ENCODE peak calls at places on chromosomes 12 and 14, in five cellular contexts. U, L, I, S and F are unnamed samples.

GRCh38 chr12:58592817-58593216 is 327.5 kb downstream of the LRIG3 start:
- DNase-seq in U (no peak), L (no peak), I (no peak), S (no peak), F (no peak)

GRCh38 chr12:20220339-20220738 is 148.0 kb upstream of the PDE3A start:
- DNase-seq in U (peak; percentile 69), L (no peak), I (peak; percentile 61), S (no peak), F (no peak)

GRCh38 chr12:13727707-13728147 is 253.7 kb downstream of the GRIN2B start:
- DNase-seq in U (no peak), L (no peak), I (no peak), S (no peak), F (peak; percentile 50)

GRCh38 chr12:47744778-47745436 is 13.8 kb downstream of the RAPGEF3 start:
- DNase-seq in U (no peak), L (no peak), I (no peak), S (no peak), F (no peak)

GRCh38 chr14:93049295-93049694 is 66.4 kb downstream of the ITPK1 start:
- DNase-seq in U (no peak), L (no peak), I (peak; percentile 33), S (no peak), F (no peak)

GRCh38 chr14:63933110-63933509 is 80.3 kb downstream of the SYNE2 start:
- DNase-seq in U (no peak), L (no peak), I (no peak), S (no peak), F (no peak)

GRCh38 chr14:41805633-41806032 is 199.0 kb downstream of the LRFN5 start:
- DNase-seq in U (no peak), L (no peak), I (no peak), S (no peak), F (no peak)

GRCh38 chr14:68756734-68757133 is 36.1 kb downstream of the ZFP36L1 start:
- DNase-seq in U (no peak), L (no peak), I (no peak), S (no peak), F (no peak)

GRCh38 chr12:115325858-115326257 is 641.9 kb upstream of the TBX3 start:
- DNase-seq in U (no peak), L (no peak), I (no peak), S (no peak), F (no peak)

GRCh38 chr12:89451876-89452275 is 72.7 kb downstream of the GALNT4 start:
- DNase-seq in U (peak; percentile 82), L (no peak), I (peak; percentile 74), S (no peak), F (peak; percentile 68)

GRCh38 chr12:125081427-125081826 is 16.2 kb downstream of the AACS start:
- DNase-seq in U (no peak), L (no peak), I (no peak), S (no peak), F (no peak)

GRCh38 chr12:25866586-25867378 is 91.7 kb upstream of the RASSF8 start:
- DNase-seq in U (no peak), L (no peak), I (no peak), S (no peak), F (no peak)

DNA sequence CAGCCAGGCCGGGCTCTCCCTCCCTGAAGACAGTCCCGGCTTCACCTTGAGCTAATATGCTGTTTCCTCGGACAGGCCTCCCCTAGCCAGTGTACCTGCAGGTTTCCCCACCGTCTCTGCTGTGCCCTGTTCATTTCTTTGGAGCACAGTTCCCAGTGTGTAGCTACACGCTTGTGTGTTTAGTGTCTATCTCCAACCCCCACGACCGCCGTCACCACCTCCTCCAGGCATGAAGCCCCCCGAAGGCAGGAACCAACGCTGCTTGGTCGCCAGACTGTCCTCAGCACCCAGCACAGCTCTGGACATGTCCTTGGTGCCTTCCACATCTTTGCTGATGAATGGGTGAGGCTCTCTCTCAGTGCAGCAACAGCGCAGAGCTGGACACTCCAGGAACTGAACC is 26.2 kb upstream of the PLEKHG6 start:
- DNase-seq in U (no peak), L (no peak), I (no peak), S (no peak), F (no peak)
- TF ChIP-seq POLR2AphosphoS5 in U (no peak), L (no peak), I (no peak), S (no peak), F (no peak)

GRCh38 chr14:89330236-89331002 is 86.6 kb downstream of the FOXN3 start:
- DNase-seq in U (no peak), L (no peak), I (no peak), S (no peak), F (no peak)
- TF ChIP-seq POLR2AphosphoS5 in U (no peak), L (no peak), I (no peak), S (no peak), F (no peak)

GRCh38 chr12:71810905-71811304 is 28.7 kb upstream of the TBC1D15 start:
- DNase-seq in U (no peak), L (no peak), I (no peak), S (no peak), F (no peak)
- TF ChIP-seq POLR2AphosphoS5 in U (no peak), L (no peak), I (no peak), S (no peak), F (no peak)

DNA sequence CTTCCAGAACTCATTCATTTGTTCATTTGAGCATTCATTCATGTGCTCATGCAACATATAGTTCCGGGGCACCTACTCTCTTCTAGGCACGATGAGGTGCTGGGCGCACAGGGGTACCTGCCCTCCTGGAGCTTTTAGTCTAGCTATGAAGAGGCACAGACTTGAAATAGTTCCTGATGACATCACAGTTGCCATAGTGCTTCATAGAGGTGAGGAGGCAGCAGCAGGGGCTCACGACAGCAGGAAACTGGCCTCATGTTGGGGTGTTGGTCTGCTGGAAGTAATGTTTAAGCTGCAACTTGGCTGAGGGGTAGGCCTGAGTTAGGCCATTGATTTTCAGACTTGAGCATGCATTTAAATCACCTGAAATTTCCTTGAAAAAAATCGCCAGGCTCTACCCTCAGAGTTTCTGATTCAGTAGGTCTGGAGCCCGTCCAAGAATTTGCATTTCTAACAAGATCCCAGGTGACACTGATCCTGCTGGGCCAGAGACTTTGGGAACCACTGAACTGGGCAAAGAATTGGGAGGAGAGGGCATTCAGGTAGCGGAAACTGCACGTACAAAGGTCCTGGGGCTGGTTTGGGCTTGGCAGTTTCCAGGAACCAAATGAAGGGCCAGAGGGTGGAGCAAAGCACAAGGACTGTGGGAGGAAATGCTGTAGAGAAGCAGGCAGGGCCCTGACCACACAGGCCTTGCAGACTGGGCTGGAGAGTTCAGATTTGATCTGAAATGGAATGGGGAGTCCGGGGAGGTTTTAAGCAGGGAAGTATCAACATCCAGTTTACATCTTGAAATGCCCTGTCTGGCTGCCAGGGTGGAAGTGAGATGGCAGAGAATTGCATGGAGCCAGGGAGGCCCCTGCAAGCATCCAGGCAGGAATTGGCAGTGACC is 195.3 kb downstream of the PHETA1 start:
- DNase-seq in U (no peak), L (no peak), I (no peak), S (no peak), F (no peak)
- TF ChIP-seq POLR2AphosphoS5 in U (no peak), L (no peak), I (no peak), S (no peak), F (no peak)

GRCh38 chr12:113325938-113326337 is 9.0 kb downstream of the SLC8B1 start:
- DNase-seq in U (no peak), L (no peak), I (no peak), S (no peak), F (no peak)
- TF ChIP-seq POLR2AphosphoS5 in U (no peak), L (no peak), I (no peak), S (no peak), F (no peak)

GRCh38 chr12:68530299-68530698 is 80.4 kb upstream of the RAP1B start:
- DNase-seq in U (no peak), L (no peak), I (no peak), S (no peak), F (no peak)

GRCh38 chr12:68534108-68534507 is 76.6 kb upstream of the RAP1B start:
- DNase-seq in U (no peak), L (no peak), I (no peak), S (no peak), F (no peak)

GRCh38 chr12:68530965-68531364 is 79.7 kb upstream of the RAP1B start:
- DNase-seq in U (no peak), L (no peak), I (peak; percentile 89), S (no peak), F (peak; percentile 45)

GRCh38 chr12:68532887-68533248 is 77.8 kb upstream of the RAP1B start:
- DNase-seq in U (no peak), L (no peak), I (no peak), S (no peak), F (no peak)

GRCh38 chr12:68532204-68532886 is 78.4 kb upstream of the RAP1B start:
- DNase-seq in U (no peak), L (no peak), I (no peak), S (no peak), F (no peak)
- TF ChIP-seq POLR2AphosphoS5 in U (no peak), L (no peak), I (no peak), S (no peak), F (no peak)

GRCh38 chr14:91293281-91293680 is 48.8 kb upstream of the GPR68 start:
- DNase-seq in U (no peak), L (no peak), I (no peak), S (no peak), F (no peak)
- TF ChIP-seq POLR2AphosphoS5 in U (no peak), L (no peak), I (no peak), S (no peak), F (no peak)